ENCODE peak calls at places on chromosomes 16 and 17, in five cellular contexts. G is BE2C, X is AG09309, K is heart right ventricle, V is GM12865. Z is an unnamed sample.

GRCh38 chr17:66309793-66310192 is 7.4 kb downstream of the PRKCA start:
- DNase-seq in G (no peak), X (no peak), K (no peak), V (no peak), Z (no peak)

GRCh38 chr16:85541619-85542547 is 71.2 kb upstream of the GSE1 start:
- DNase-seq in G (no peak), X (no peak), K (no peak), V (no peak), Z (peak)

GRCh38 chr17:50575581-50576210 is 15.2 kb downstream of the CACNA1G start:
- DNase-seq in G (no peak), X (no peak), K (no peak), V (no peak), Z (no peak)

GRCh38 chr17:64146418-64147109 is 16.6 kb upstream of the ERN1 start:
- DNase-seq in G (peak), X (no peak), K (peak), V (peak), Z (peak)

GRCh38 chr16:89574681-89575246 is 794 bp upstream of the CPNE7 start:
- DNase-seq in G (peak), X (no peak), K (no peak), V (peak), Z (peak)

GRCh38 chr16:82509636-82510035 is 117.1 kb upstream of the CDH13 start:
- DNase-seq in G (no peak), X (no peak), K (no peak), V (no peak), Z (no peak)

GRCh38 chr16:79210629-79211028 is 389.9 kb downstream of the MAF start:
- DNase-seq in G (no peak), X (no peak), K (no peak), V (no peak), Z (no peak)

GRCh38 chr17:65519471-65519870 is 42.0 kb downstream of the AXIN2 start:
- DNase-seq in G (no peak), X (no peak), K (no peak), V (no peak), Z (no peak)

GRCh38 chr17:8466466-8466865 is 30.8 kb downstream of the NDEL1 start:
- DNase-seq in G (no peak), X (peak), K (no peak), V (no peak), Z (peak)

GRCh38 chr16:53881371-53881770 is 177.4 kb downstream of the FTO start:
- DNase-seq in G (no peak), X (peak), K (no peak), V (no peak), Z (peak)

GRCh38 chr16:15897834-15898254 is 9.4 kb upstream of the CEP20 start:
- DNase-seq in G (no peak), X (no peak), K (no peak), V (peak), Z (peak)

DNA sequence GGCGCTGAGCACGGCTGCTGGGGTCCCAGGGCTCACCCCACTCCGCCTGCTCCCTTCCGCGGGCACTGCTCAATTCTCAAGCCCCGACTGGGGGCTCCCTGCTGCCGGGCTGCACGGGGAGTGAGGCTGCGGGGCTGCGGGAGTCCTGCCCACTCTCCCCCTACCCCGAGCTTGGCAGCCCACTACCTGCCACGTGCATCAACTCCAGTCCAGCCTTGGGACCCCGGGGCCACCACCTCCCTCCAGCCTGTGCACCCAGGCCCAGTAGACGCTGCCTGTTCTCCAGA is 43.3 kb upstream of the SSTR5 start:
- DNase-seq in G (no peak), X (no peak), K (no peak), V (no peak), Z (no peak)
- H3K4me3 ChIP-seq in G (no peak), X (no peak), K (no peak), V (no peak), Z (no peak)

GRCh38 chr17:60579090-60579489 is 20.9 kb upstream of the PPM1D start:
- DNase-seq in G (no peak), X (no peak), K (no peak), V (no peak), Z (peak)

GRCh38 chr17:60583008-60583407 is 17.0 kb upstream of the PPM1D start:
- DNase-seq in G (no peak), X (no peak), K (no peak), V (no peak), Z (no peak)

GRCh38 chr17:60573139-60573975 is 26.6 kb upstream of the PPM1D start:
- DNase-seq in G (no peak), X (no peak), K (no peak), V (no peak), Z (peak)

GRCh38 chr17:60579551-60579950 is 20.4 kb upstream of the PPM1D start:
- DNase-seq in G (no peak), X (no peak), K (no peak), V (no peak), Z (no peak)

DNA sequence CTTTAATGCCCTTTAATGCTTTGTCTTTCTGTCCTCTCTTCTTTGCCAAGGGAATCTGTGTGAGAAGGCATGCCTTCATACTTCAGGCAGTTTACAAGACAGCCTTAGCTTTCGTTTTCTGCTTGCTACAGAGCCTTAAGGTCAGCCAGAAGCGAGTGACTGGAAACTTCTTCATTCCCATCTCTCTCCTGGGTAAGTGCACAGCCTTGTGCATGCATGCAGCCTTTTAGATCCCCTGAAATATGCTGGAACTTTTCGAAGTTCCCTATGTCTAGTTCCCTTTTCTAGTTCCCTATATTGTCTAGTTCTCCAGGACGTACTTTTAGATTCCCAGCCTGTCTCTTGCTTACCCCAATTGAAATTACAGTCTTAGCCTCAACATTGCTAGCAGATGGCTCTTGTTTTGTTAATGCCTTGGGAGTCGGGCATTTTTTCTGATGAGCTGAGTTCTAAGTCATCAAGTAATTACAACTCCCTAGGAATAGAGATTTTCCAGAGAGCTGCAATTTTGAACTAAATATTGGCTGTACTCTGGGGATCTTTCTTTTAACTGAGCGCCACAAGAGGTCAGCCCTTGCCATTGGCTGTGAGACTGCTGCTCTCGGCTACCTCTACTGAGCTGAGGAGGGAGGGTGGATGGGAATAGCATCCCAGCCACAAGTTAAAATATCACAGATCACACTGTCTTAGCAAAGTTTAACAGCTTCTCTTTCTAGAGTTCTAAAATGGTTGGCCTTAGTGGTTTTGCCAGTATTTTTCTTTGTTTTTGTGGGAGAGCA is 22.7 kb upstream of the PPM1D start:
- DNase-seq in G (no peak), X (no peak), K (peak), V (peak), Z (peak)
- TF ChIP-seq CTCF in G (peak), X (peak), K (peak), V (no peak), Z (peak)

GRCh38 chr17:76447931-76448652 is 4.9 kb downstream of the UBE2O start:
- DNase-seq in G (peak), X (no peak), K (peak), V (peak), Z (no peak)
- H3K4me3 ChIP-seq in G (no peak), X (no peak), K (no peak), V (no peak), Z (no peak)

GRCh38 chr16:22381392-22381791 is 7.0 kb upstream of the CDR2 start:
- DNase-seq in G (no peak), X (no peak), K (no peak), V (no peak), Z (no peak)
- TF ChIP-seq CTCF in G (no peak), X (no peak), K (no peak), V (no peak), Z (no peak)

GRCh38 chr17:41002814-41003213 is 3.1 kb upstream of the KRTAP3-2 start:
- DNase-seq in G (no peak), X (no peak), K (no peak), V (no peak), Z (no peak)
- H3K4me3 ChIP-seq in G (no peak), X (no peak), K (no peak), V (no peak), Z (no peak)